ENCODE peak calls at places on chromosome 11, in eight cellular contexts. Q, D, U, C, X, S, F and T are unnamed samples.

GRCh38 chr11:27735281-27735680 is 35.0 kb upstream of the BDNF start:
- DNase-seq in X (no peak), S (no peak), U (no peak), D (no peak), C (no peak), F (no peak), Q (no peak), T (no peak)

GRCh38 chr11:8006349-8006977 is 19.3 kb downstream of the EIF3F start:
- DNase-seq in C (peak; percentile 69), Q (no peak), U (no peak), X (peak; percentile 71), D (peak; percentile 62), S (peak; percentile 22), F (peak; percentile 54), T (peak; percentile 71)

GRCh38 chr11:134033696-134034491 is 35.0 kb upstream of the JAM3 start:
- DNase-seq in X (no peak), C (peak; percentile 36), S (peak; percentile 46), U (peak; percentile 20), D (peak; percentile 89), F (peak; percentile 69), Q (peak; percentile 49), T (peak; percentile 86)

GRCh38 chr11:20775331-20775730 is 105.9 kb downstream of the NELL1 start:
- DNase-seq in F (no peak), X (no peak), U (no peak), D (no peak), C (no peak), S (no peak), Q (no peak), T (no peak)

GRCh38 chr11:77407613-77408012 is 66.3 kb downstream of the PAK1 start:
- DNase-seq in F (peak; percentile 80), U (no peak), X (no peak), C (no peak), S (no peak), Q (no peak), D (peak; percentile 85), T (no peak)

GRCh38 chr11:121521145-121522042 is 68.6 kb upstream of the SORL1-AS1 start:
- DNase-seq in X (no peak), D (no peak), F (no peak), C (no peak), S (no peak), U (no peak), Q (no peak), T (no peak)

GRCh38 chr11:122146475-122146874 is 30.5 kb upstream of the BLID start:
- DNase-seq in C (no peak), F (no peak), D (no peak), Q (no peak), X (no peak), U (no peak), S (no peak), T (no peak)

GRCh38 chr11:128359515-128359914 is 227.8 kb downstream of the ETS1 start:
- DNase-seq in X (no peak), F (no peak), C (no peak), U (no peak), S (no peak), Q (no peak), D (no peak), T (no peak)

GRCh38 chr11:64317961-64318693 is at the start of gene PRDX5:
- DNase-seq in X (peak; percentile 93), F (peak; percentile 97), S (peak; percentile 93), Q (peak; percentile 94), U (peak; percentile 86), C (peak; percentile 94), D (peak; percentile 99), T (peak; percentile 94)

GRCh38 chr11:62445314-62445740 is 26.5 kb downstream of the SCGB1A1 start:
- DNase-seq in C (no peak), U (no peak), Q (no peak), D (no peak), X (no peak), F (peak; percentile 56), S (no peak), T (no peak)

GRCh38 chr11:78417175-78417887 is at the start of gene GAB2:
- DNase-seq in D (no peak), U (no peak), X (no peak), Q (no peak), F (peak; percentile 66), C (no peak), S (no peak), T (no peak)

GRCh38 chr11:103279821-103280220 is 170.6 kb downstream of the DYNC2H1 start:
- DNase-seq in D (no peak), F (no peak), S (no peak), X (no peak), C (no peak), Q (no peak), U (no peak), T (no peak)